ENCODE peak calls at places on chromosomes 12 and 14, in eight cellular contexts. One of them, this sample, is unnamed.

GRCh38 chr12:30064906-30065305 is 281.2 kb upstream of the TMTC1 start:
- DNase-seq in NCI-H524 treated with DMSO at 0.1 percent for 48 hours: no peak
- DNase-seq in GM12865: no peak
- DNase-seq in HT-29: no peak
- DNase-seq in amygdala: no peak
- DNase-seq in LoVo: no peak
- DNase-seq in stimulated activated CD4-positive, alpha-beta T cell treated with anti-CD3 and anti-CD28 coated beads, Interleukin-2, amount 100 ng/mL, for 24 hours: no peak
- DNase-seq in Kasumi-1: no peak
- DNase-seq in this sample: no peak

GRCh38 chr14:65832431-65833253 is 420.1 kb downstream of the FUT8 start:
- DNase-seq in NCI-H524 treated with DMSO at 0.1 percent for 48 hours: no peak
- DNase-seq in GM12865: no peak
- DNase-seq in HT-29: no peak
- DNase-seq in amygdala: no peak
- DNase-seq in LoVo: no peak
- DNase-seq in stimulated activated CD4-positive, alpha-beta T cell treated with anti-CD3 and anti-CD28 coated beads, Interleukin-2, amount 100 ng/mL, for 24 hours: no peak
- DNase-seq in Kasumi-1: peak
- DNase-seq in this sample: no peak

GRCh38 chr12:99804715-99805114 is 157.2 kb downstream of the GARIN6 start:
- DNase-seq in NCI-H524 treated with DMSO at 0.1 percent for 48 hours: no peak
- DNase-seq in GM12865: no peak
- DNase-seq in HT-29: no peak
- DNase-seq in amygdala: no peak
- DNase-seq in LoVo: no peak
- DNase-seq in stimulated activated CD4-positive, alpha-beta T cell treated with anti-CD3 and anti-CD28 coated beads, Interleukin-2, amount 100 ng/mL, for 24 hours: no peak
- DNase-seq in Kasumi-1: no peak
- DNase-seq in this sample: no peak

GRCh38 chr12:94134226-94134795 is 14.1 kb upstream of the PLXNC1 start:
- DNase-seq in NCI-H524 treated with DMSO at 0.1 percent for 48 hours: no peak
- DNase-seq in GM12865: peak
- DNase-seq in HT-29: peak
- DNase-seq in amygdala: no peak
- DNase-seq in LoVo: peak
- DNase-seq in stimulated activated CD4-positive, alpha-beta T cell treated with anti-CD3 and anti-CD28 coated beads, Interleukin-2, amount 100 ng/mL, for 24 hours: no peak
- DNase-seq in Kasumi-1: peak
- DNase-seq in this sample: no peak

GRCh38 chr14:51849095-51849494 is 11.3 kb upstream of the GNG2 start:
- DNase-seq in NCI-H524 treated with DMSO at 0.1 percent for 48 hours: no peak
- DNase-seq in GM12865: peak
- DNase-seq in HT-29: no peak
- DNase-seq in amygdala: no peak
- DNase-seq in LoVo: no peak
- DNase-seq in stimulated activated CD4-positive, alpha-beta T cell treated with anti-CD3 and anti-CD28 coated beads, Interleukin-2, amount 100 ng/mL, for 24 hours: peak
- DNase-seq in Kasumi-1: no peak
- DNase-seq in this sample: no peak

GRCh38 chr12:132342322-132342721 is 12.9 kb upstream of the GALNT9 start:
- DNase-seq in NCI-H524 treated with DMSO at 0.1 percent for 48 hours: no peak
- DNase-seq in GM12865: no peak
- DNase-seq in HT-29: peak
- DNase-seq in amygdala: no peak
- DNase-seq in LoVo: no peak
- DNase-seq in stimulated activated CD4-positive, alpha-beta T cell treated with anti-CD3 and anti-CD28 coated beads, Interleukin-2, amount 100 ng/mL, for 24 hours: no peak
- DNase-seq in Kasumi-1: peak
- DNase-seq in this sample: no peak

GRCh38 chr14:79820866-79821535 is 390.3 kb downstream of the DIO2 start:
- DNase-seq in NCI-H524 treated with DMSO at 0.1 percent for 48 hours: no peak
- DNase-seq in GM12865: no peak
- DNase-seq in HT-29: no peak
- DNase-seq in amygdala: no peak
- DNase-seq in LoVo: no peak
- DNase-seq in stimulated activated CD4-positive, alpha-beta T cell treated with anti-CD3 and anti-CD28 coated beads, Interleukin-2, amount 100 ng/mL, for 24 hours: no peak
- DNase-seq in Kasumi-1: no peak
- DNase-seq in this sample: no peak

GRCh38 chr14:104136472-104137296 is 1.7 kb upstream of the KIF26A start:
- DNase-seq in NCI-H524 treated with DMSO at 0.1 percent for 48 hours: no peak
- DNase-seq in GM12865: no peak
- DNase-seq in HT-29: no peak
- DNase-seq in amygdala: no peak
- DNase-seq in LoVo: no peak
- DNase-seq in stimulated activated CD4-positive, alpha-beta T cell treated with anti-CD3 and anti-CD28 coated beads, Interleukin-2, amount 100 ng/mL, for 24 hours: peak
- DNase-seq in Kasumi-1: no peak
- DNase-seq in this sample: no peak